ENCODE peak calls at places on chromosome X, in nine cellular contexts. O, M, A, C, Z, U, B, J and R are unnamed samples.

GRCh38 chrX:39875834-39876625 is 221.7 kb downstream of the BCOR start:
- DNase-seq in C (no peak), O (no peak), A (no peak), Z (no peak), B (no peak), U (no peak), M (no peak), J (no peak), R (no peak)

GRCh38 chrX:113384628-113385027 is 544.0 kb upstream of the AMOT start:
- DNase-seq in B (peak; percentile 20), Z (peak; percentile 12), O (no peak), A (peak; percentile 1), C (no peak), U (peak; percentile 19), J (no peak), M (peak; percentile 64), R (no peak)

GRCh38 chrX:70132877-70133302 is 357 bp upstream of the IGBP1 start:
- DNase-seq in B (no peak), U (no peak), M (no peak), A (no peak), J (no peak), Z (peak; percentile 4), C (no peak), O (no peak), R (no peak)

GRCh38 chrX:54921427-54922021 is 900 bp downstream of the TRO start:
- DNase-seq in A (peak; percentile 75), M (peak; percentile 60), O (peak; percentile 36), C (peak; percentile 88), B (peak; percentile 65), Z (peak; percentile 28), U (no peak), J (peak; percentile 52), R (peak; percentile 34)

GRCh38 chrX:56764153-56764974 is 35.3 kb downstream of the NBDY start:
- DNase-seq in Z (peak; percentile 60), A (peak; percentile 89), J (peak; percentile 89), O (peak; percentile 89), B (peak; percentile 58), M (peak; percentile 33), U (peak; percentile 27), C (peak; percentile 89), R (no peak)

GRCh38 chrX:40893251-40893910 is 158.0 kb upstream of the MED14 start:
- DNase-seq in J (no peak), U (no peak), O (no peak), C (no peak), Z (no peak), B (no peak), A (no peak), M (no peak), R (no peak)

GRCh38 chrX:3451566-3451965 is 105.1 kb upstream of the MXRA5 start:
- DNase-seq in B (no peak), A (no peak), M (no peak), O (no peak), J (no peak), Z (no peak), C (no peak), U (no peak), R (no peak)

GRCh38 chrX:38880460-38880859 is 79.2 kb downstream of the MID1IP1 start:
- DNase-seq in Z (peak; percentile 13), U (no peak), M (no peak), J (no peak), A (no peak), B (no peak), O (no peak), C (no peak), R (no peak)

GRCh38 chrX:29728639-29729038 is 486.7 kb upstream of the MAGEB2 start:
- DNase-seq in M (peak; percentile 0), O (no peak), C (no peak), J (no peak), U (peak; percentile 2), Z (no peak), A (no peak), B (no peak), R (no peak)

GRCh38 chrX:320126-320783 is 1.7 kb upstream of the GTPBP6 start:
- DNase-seq in M (no peak), A (peak; percentile 76), U (no peak), C (no peak), J (peak; percentile 45), O (no peak), B (no peak), Z (no peak), R (no peak)

GRCh38 chrX:137432609-137433008 is 133.3 kb upstream of the ZIC3 start:
- DNase-seq in U (no peak), C (no peak), O (no peak), M (peak; percentile 1), Z (no peak), A (peak; percentile 55), J (no peak), B (no peak), R (peak; percentile 15)

GRCh38 chrX:140509468-140510305 is 4.8 kb upstream of the SOX3 start:
- DNase-seq in O (no peak), M (no peak), A (no peak), U (no peak), Z (no peak), C (no peak), B (no peak), J (no peak), R (no peak)

GRCh38 chrX:124507276-124507675 is 160.9 kb downstream of the SH2D1A start:
- DNase-seq in U (peak; percentile 9), M (no peak), B (no peak), A (no peak), O (no peak), Z (peak; percentile 73), J (no peak), C (no peak), R (no peak)

GRCh38 chrX:124307253-124307907 is 25.1 kb upstream of the TEX13D start:
- DNase-seq in O (no peak), B (no peak), U (no peak), J (no peak), A (no peak), Z (no peak), C (no peak), M (no peak), R (no peak)

GRCh38 chrX:10175317-10175871 is 18.6 kb downstream of the CLCN4 start:
- DNase-seq in B (no peak), C (no peak), J (no peak), O (no peak), M (no peak), Z (no peak), U (no peak), A (no peak), R (no peak)

GRCh38 chrX:47776301-47776700 is 60.4 kb upstream of the ZNF81 start:
- DNase-seq in Z (no peak), O (no peak), M (no peak), A (no peak), B (no peak), U (no peak), J (no peak), C (no peak), R (no peak)

GRCh38 chrX:78517124-78517523 is 142.0 kb downstream of the RTL3 start:
- DNase-seq in A (no peak), U (no peak), B (no peak), M (no peak), J (no peak), C (no peak), Z (no peak), O (peak; percentile 44), R (no peak)

GRCh38 chrX:153944140-153944799 is at the start of gene RENBP:
- DNase-seq in A (no peak), M (no peak), J (no peak), U (no peak), B (peak; percentile 39), Z (no peak), O (no peak), C (peak; percentile 83), R (peak; percentile 16)

GRCh38 chrX:150236304-150236703 is 126.8 kb upstream of the MAMLD1 start:
- DNase-seq in C (no peak), A (no peak), U (no peak), M (no peak), J (no peak), O (no peak), Z (no peak), B (no peak), R (no peak)

GRCh38 chrX:52420824-52421443 is 52.1 kb downstream of the XAGE2 start:
- DNase-seq in J (no peak), U (no peak), O (no peak), A (no peak), B (no peak), M (no peak), Z (no peak), C (no peak), R (no peak)

GRCh38 chrX:135416546-135416945 is 5.2 kb upstream of the SMIM10L2A start:
- DNase-seq in O (no peak), M (no peak), J (no peak), C (no peak), Z (no peak), U (peak; percentile 21), A (no peak), B (no peak), R (no peak)

GRCh38 chrX:100864967-100865366 is 9.2 kb downstream of the NOX1 start:
- DNase-seq in U (no peak), O (no peak), M (no peak), B (no peak), J (no peak), Z (no peak), C (no peak), A (peak; percentile 15), R (no peak)

GRCh38 chrX:97009391-97009790 is 125.7 kb downstream of the RPA4 start:
- DNase-seq in J (no peak), Z (no peak), M (no peak), B (no peak), C (no peak), O (no peak), A (no peak), U (no peak), R (no peak)

GRCh38 chrX:49041683-49042529 is 1.3 kb downstream of the TFE3 start:
- DNase-seq in U (no peak), C (no peak), B (peak; percentile 13), J (no peak), Z (peak; percentile 38), O (no peak), A (peak; percentile 33), M (peak; percentile 65), R (peak; percentile 12)

GRCh38 chrX:23840674-23841073 is 57.7 kb downstream of the SAT1 start:
- DNase-seq in O (no peak), B (no peak), U (no peak), C (no peak), J (no peak), A (no peak), Z (no peak), M (no peak), R (no peak)

GRCh38 chrX:153414838-153415552 is 3.7 kb downstream of the ZFP92 start:
- DNase-seq in B (no peak), C (peak; percentile 63), J (no peak), A (no peak), M (no peak), O (no peak), Z (no peak), U (no peak), R (no peak)